ENCODE peak calls at places on chromosome 10, in nine cellular contexts. S is endothelial cell of umbilical vein, D is psoas muscle, B is MCF 10A, Q is neural crest cell, J is colonic mucosa, E is B cell, M is Calu3, I is fibroblast of mammary gland. V is an unnamed sample.

GRCh38 chr10:70558295-70558694 is 44.2 kb downstream of the PRF1 start:
- DNase-seq in D (no peak), M (no peak), I (no peak), E (no peak), S (no peak), B (no peak), J (no peak), Q (no peak), V (no peak)

GRCh38 chr10:3837909-3838722 is 53.1 kb upstream of the KLF6 start:
- DNase-seq in J (no peak), M (no peak), D (no peak), I (no peak), B (no peak), E (no peak), Q (no peak), S (no peak), V (no peak)

GRCh38 chr10:4069491-4069890 is 284.5 kb upstream of the KLF6 start:
- DNase-seq in D (no peak), J (no peak), Q (no peak), M (no peak), B (no peak), E (no peak), S (peak), I (no peak), V (no peak)

GRCh38 chr10:35896011-35896410 is 253.9 kb upstream of the FZD8 start:
- DNase-seq in M (no peak), I (peak), B (no peak), J (no peak), E (no peak), Q (no peak), S (no peak), D (no peak), V (no peak)

GRCh38 chr10:103759100-103759781 is 96.1 kb downstream of the SH3PXD2A start:
- DNase-seq in I (peak), J (peak), E (no peak), D (peak), Q (no peak), B (peak), M (no peak), S (peak), V (peak)

GRCh38 chr10:11210211-11210922 is 192.7 kb downstream of the CELF2 start:
- DNase-seq in D (no peak), E (no peak), I (peak), M (no peak), Q (no peak), B (no peak), J (peak), S (peak), V (no peak)

GRCh38 chr10:48535416-48536225 is 69.3 kb downstream of the ARHGAP22 start:
- DNase-seq in E (no peak), S (no peak), J (peak), D (no peak), Q (no peak), M (no peak), I (no peak), B (no peak), V (no peak)

GRCh38 chr10:11697718-11698527 is 44.3 kb upstream of the ECHDC3 start:
- DNase-seq in B (peak), J (peak), M (no peak), I (no peak), E (no peak), Q (no peak), D (no peak), S (no peak), V (no peak)

GRCh38 chr10:10092581-10092980 is 925.1 kb upstream of the CELF2 start:
- DNase-seq in M (no peak), E (no peak), I (peak), Q (no peak), S (no peak), J (no peak), D (no peak), B (peak), V (no peak)

GRCh38 chr10:84540617-84541288 is 212.4 kb downstream of the CCSER2 start:
- DNase-seq in I (peak), E (peak), S (peak), D (peak), B (peak), Q (peak), J (peak), M (peak), V (peak)

GRCh38 chr10:78215645-78216044 is 182.0 kb downstream of the RPS24 start:
- DNase-seq in I (peak), S (peak), B (no peak), D (peak), J (peak), E (no peak), M (no peak), Q (no peak), V (no peak)

GRCh38 chr10:77405771-77406241 is 231.8 kb downstream of the KCNMA1 start:
- DNase-seq in J (peak), B (peak), S (peak), M (peak), D (peak), I (peak), Q (peak), E (no peak), V (peak)

GRCh38 chr10:114271014-114271778 is 32.1 kb downstream of the VWA2 start:
- DNase-seq in J (peak), D (peak), S (peak), I (no peak), Q (no peak), E (no peak), B (peak), M (peak), V (no peak)

GRCh38 chr10:9911488-9911887 is 1106.2 kb upstream of the CELF2 start:
- DNase-seq in I (no peak), J (no peak), M (no peak), D (no peak), Q (no peak), B (no peak), E (no peak), S (no peak), V (no peak)

GRCh38 chr10:81534991-81535390 is 340.0 kb upstream of the NRG3 start:
- DNase-seq in D (no peak), E (no peak), I (no peak), M (no peak), B (no peak), J (no peak), S (no peak), Q (no peak), V (no peak)

GRCh38 chr10:70265032-70265689 is 18.6 kb downstream of the NPFFR1 start:
- DNase-seq in E (no peak), B (peak), I (no peak), J (no peak), D (no peak), Q (no peak), S (no peak), M (peak), V (peak)

GRCh38 chr10:34172936-34173533 is 642.1 kb downstream of the PARD3 start:
- DNase-seq in D (no peak), S (no peak), M (no peak), J (no peak), I (peak), B (peak), E (no peak), Q (no peak), V (no peak)

GRCh38 chr10:49381111-49381900 is 14.6 kb downstream of the DRGX start:
- DNase-seq in M (no peak), S (no peak), I (no peak), B (no peak), J (no peak), Q (no peak), E (no peak), D (no peak), V (no peak)

GRCh38 chr10:22736134-22736533 is 21.8 kb upstream of the PIP4K2A start:
- DNase-seq in Q (no peak), E (no peak), M (no peak), J (no peak), S (no peak), I (peak), B (no peak), D (no peak), V (no peak)

GRCh38 chr10:16987129-16987670 is 142.4 kb downstream of the CUBN start:
- DNase-seq in E (no peak), B (peak), S (peak), D (no peak), I (peak), Q (no peak), M (no peak), J (no peak), V (no peak)

GRCh38 chr10:92822964-92823363 is 25.4 kb upstream of the EXOC6 start:
- DNase-seq in M (no peak), J (no peak), I (no peak), Q (no peak), E (peak), S (peak), D (no peak), B (peak), V (peak)
- TF ChIP-seq CTCF in M (no peak), J (no peak), I (no peak), Q (no peak), E (peak), S (peak), D (peak), B (no peak), V (no peak)

DNA sequence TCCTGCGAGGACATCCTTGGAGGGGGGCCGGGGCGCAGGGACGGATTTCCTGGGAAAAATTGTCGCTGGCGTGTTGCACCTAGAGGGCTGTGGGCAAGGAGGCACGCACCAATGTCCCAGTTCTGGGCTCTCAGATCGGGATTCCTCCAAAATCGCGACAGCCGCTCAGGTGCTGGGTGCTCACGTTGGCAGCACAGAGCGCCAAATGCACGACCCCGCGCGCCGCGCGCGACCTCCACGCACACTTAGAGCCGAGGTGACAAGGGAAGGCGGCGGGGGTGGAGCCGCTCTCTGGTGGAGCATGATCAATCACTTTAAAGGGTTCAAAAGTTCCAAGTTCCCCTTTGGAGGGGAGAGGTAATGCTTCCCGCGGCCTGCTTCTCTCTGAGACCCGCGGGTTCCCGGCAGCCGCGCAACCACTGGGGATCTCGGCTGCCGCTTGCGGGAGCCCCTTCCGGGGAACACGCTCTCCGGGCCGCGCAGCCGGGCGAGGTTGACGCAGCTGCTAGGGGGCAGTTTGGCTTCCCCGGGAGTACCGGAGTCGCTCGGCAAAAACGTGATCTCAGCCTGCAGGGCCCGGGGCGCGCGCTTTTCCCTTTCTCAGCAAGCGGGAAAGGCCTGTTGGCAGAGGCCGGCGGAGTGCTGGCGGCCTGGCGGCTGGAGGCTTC is 25.4 kb downstream of the SKIDA1 start:
- DNase-seq in Q (no peak), I (no peak), B (no peak), J (no peak), S (no peak), E (peak), M (no peak), D (peak), V (peak)
- TF ChIP-seq CTCF in Q (peak), I (no peak), B (no peak), J (no peak), S (no peak), E (no peak), M (no peak), D (no peak), V (no peak)

GRCh38 chr10:18312385-18313145 is 172.3 kb downstream of the CACNB2 start:
- DNase-seq in B (peak), D (no peak), I (peak), M (no peak), S (no peak), J (no peak), Q (no peak), E (peak), V (peak)
- TF ChIP-seq CTCF in B (peak), D (no peak), I (peak), M (no peak), S (no peak), J (no peak), Q (peak), E (no peak), V (no peak)

GRCh38 chr10:75191821-75192568 is 18.6 kb upstream of the VDAC2 start:
- DNase-seq in B (peak), S (peak), D (peak), E (no peak), J (peak), I (peak), M (peak), Q (no peak), V (no peak)
- TF ChIP-seq CTCF in B (no peak), S (no peak), D (no peak), E (no peak), J (no peak), I (peak), M (no peak), Q (no peak), V (no peak)

DNA sequence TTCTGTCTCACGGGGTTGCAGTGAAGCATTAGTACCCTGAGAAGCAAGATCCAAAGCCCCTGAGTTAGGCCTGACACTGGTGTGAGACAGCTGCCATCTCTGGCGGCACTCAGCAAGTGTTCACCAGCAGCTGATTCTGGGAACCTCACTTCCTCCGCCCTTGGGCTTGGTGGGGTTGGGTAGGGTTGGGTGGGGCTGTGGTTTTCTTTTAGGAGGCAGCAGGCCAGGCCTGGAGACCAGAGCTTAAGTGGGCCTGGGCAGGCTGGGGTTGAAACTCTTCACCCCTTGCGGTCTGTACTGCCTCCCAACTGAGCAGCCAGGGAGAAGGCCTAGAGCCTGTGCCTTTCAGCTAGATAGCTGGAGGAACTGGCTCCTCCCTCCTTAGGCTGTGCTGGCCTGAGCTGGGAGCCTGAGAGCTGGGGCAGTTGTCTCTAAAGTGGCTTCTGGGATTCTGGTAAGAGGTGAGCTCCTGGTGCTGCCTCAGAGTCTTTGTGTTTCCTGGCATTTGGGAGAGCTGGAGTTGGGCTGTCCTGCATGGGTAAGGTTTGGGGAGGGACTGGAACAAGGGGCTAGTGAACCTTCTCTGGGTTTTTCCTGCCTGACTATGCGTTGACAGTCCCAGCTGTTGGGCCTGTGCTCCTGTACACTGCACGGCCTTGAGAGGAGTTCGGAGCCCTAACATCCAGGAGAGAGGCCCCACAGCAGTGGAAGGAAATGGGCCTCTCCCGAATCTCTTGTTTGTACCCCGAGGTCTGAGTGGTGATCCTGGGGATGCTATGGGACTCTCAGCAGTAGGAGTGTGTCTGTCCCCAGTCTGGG is 5.1 kb downstream of the TSPAN14 start:
- DNase-seq in M (peak), Q (no peak), B (peak), D (peak), J (peak), I (peak), S (no peak), E (peak), V (peak)
- TF ChIP-seq CTCF in M (no peak), Q (no peak), B (no peak), D (no peak), J (no peak), I (no peak), S (no peak), E (no peak), V (peak)

DNA sequence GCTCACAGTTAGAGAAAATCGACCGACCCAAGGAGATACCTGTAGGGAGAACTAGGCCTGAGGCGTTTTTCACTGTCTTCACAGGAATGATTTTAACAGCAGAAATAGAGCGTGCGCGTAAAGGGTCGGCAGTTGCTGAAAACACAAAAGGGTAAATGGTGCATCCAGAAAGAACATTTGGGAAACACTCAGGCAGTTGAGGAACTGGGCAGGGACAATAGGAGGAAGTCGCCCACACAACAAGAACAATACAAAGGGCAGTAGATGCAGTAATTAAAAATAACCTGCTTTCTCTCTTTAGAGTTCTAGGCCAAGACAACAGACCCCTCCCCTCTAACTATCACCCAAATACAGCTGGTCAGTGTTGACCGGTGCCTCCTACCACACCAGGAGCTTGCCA is 126.6 kb downstream of the SORBS1 start:
- DNase-seq in E (no peak), B (no peak), S (peak), I (no peak), Q (no peak), J (no peak), D (no peak), M (no peak), V (no peak)
- TF ChIP-seq CTCF in E (no peak), B (no peak), S (no peak), I (no peak), Q (no peak), J (no peak), D (no peak), M (no peak), V (no peak)

GRCh38 chr10:124719213-124719851 is 24.8 kb downstream of the FAM53B start:
- DNase-seq in I (peak), B (peak), Q (no peak), J (peak), D (peak), E (peak), S (peak), M (peak), V (peak)
- TF ChIP-seq CTCF in I (peak), B (no peak), Q (peak), J (peak), D (peak), E (peak), S (peak), M (peak), V (peak)

GRCh38 chr10:128908109-128908898 is 558.7 kb upstream of the MGMT start:
- DNase-seq in B (peak), S (no peak), M (no peak), J (no peak), Q (no peak), I (no peak), D (no peak), E (no peak), V (peak)
- TF ChIP-seq CTCF in B (no peak), S (no peak), M (no peak), J (no peak), Q (no peak), I (no peak), D (no peak), E (no peak), V (no peak)

GRCh38 chr10:44788820-44789167 is 122.3 kb upstream of the TMEM72 start:
- DNase-seq in S (no peak), Q (no peak), E (no peak), B (no peak), I (no peak), D (no peak), J (no peak), M (no peak), V (no peak)
- TF ChIP-seq CTCF in S (no peak), Q (no peak), E (no peak), B (no peak), I (no peak), D (no peak), J (no peak), M (no peak), V (no peak)